ENCODE peak calls at places on chromosomes 7 and 10, in five cellular contexts. One of them, this sample, is unnamed.

GRCh38 chr10:113987805-113988204 is 55.9 kb upstream of the ADRB1 start:
- DNase-seq in WERI-Rb-1: no peak
- DNase-seq in NB4: peak
- DNase-seq in left ventricle myocardium inferior: no peak
- DNase-seq in epithelial cell of esophagus: peak
- DNase-seq in this sample: no peak

GRCh38 chr10:133072776-133073390 is 14.8 kb upstream of the ADGRA1 start:
- DNase-seq in left ventricle myocardium inferior: no peak
- DNase-seq in epithelial cell of esophagus: no peak
- DNase-seq in WERI-Rb-1: no peak
- DNase-seq in NB4: no peak
- DNase-seq in this sample: no peak

GRCh38 chr10:93680414-93681047 is 21.9 kb downstream of the FRA10AC1 start:
- DNase-seq in NB4: peak
- DNase-seq in epithelial cell of esophagus: peak
- DNase-seq in left ventricle myocardium inferior: no peak
- DNase-seq in WERI-Rb-1: no peak
- DNase-seq in this sample: peak

GRCh38 chr7:29923231-29923630 is 66.4 kb downstream of the SCRN1 start:
- DNase-seq in left ventricle myocardium inferior: no peak
- DNase-seq in epithelial cell of esophagus: no peak
- DNase-seq in WERI-Rb-1: no peak
- DNase-seq in NB4: no peak
- DNase-seq in this sample: no peak

GRCh38 chr7:75649462-75649861 is 89.3 kb downstream of the HIP1 start:
- DNase-seq in NB4: no peak
- DNase-seq in left ventricle myocardium inferior: no peak
- DNase-seq in WERI-Rb-1: no peak
- DNase-seq in epithelial cell of esophagus: no peak
- DNase-seq in this sample: no peak

GRCh38 chr7:139522830-139523198 is 671 bp upstream of the CLEC2L start:
- DNase-seq in left ventricle myocardium inferior: no peak
- DNase-seq in epithelial cell of esophagus: no peak
- DNase-seq in WERI-Rb-1: no peak
- DNase-seq in NB4: no peak
- DNase-seq in this sample: no peak

GRCh38 chr10:77542860-77543259 is 94.7 kb downstream of the KCNMA1 start:
- DNase-seq in NB4: no peak
- DNase-seq in left ventricle myocardium inferior: no peak
- DNase-seq in epithelial cell of esophagus: no peak
- DNase-seq in WERI-Rb-1: no peak
- DNase-seq in this sample: no peak

GRCh38 chr7:29442146-29442545 is 121.5 kb upstream of the PRR15 start:
- DNase-seq in epithelial cell of esophagus: peak
- DNase-seq in WERI-Rb-1: peak
- DNase-seq in NB4: peak
- DNase-seq in left ventricle myocardium inferior: no peak
- DNase-seq in this sample: no peak

GRCh38 chr10:129288940-129289468 is 178.0 kb upstream of the MGMT start:
- DNase-seq in left ventricle myocardium inferior: no peak
- DNase-seq in NB4: no peak
- DNase-seq in epithelial cell of esophagus: no peak
- DNase-seq in WERI-Rb-1: no peak
- DNase-seq in this sample: no peak

GRCh38 chr7:73622909-73623797 is 1.2 kb downstream of the MLXIPL start:
- DNase-seq in NB4: peak
- DNase-seq in epithelial cell of esophagus: no peak
- DNase-seq in WERI-Rb-1: no peak
- DNase-seq in left ventricle myocardium inferior: peak
- DNase-seq in this sample: no peak

GRCh38 chr10:69332278-69333010 is 54.1 kb downstream of the HK1 start:
- DNase-seq in left ventricle myocardium inferior: no peak
- DNase-seq in NB4: no peak
- DNase-seq in epithelial cell of esophagus: peak
- DNase-seq in WERI-Rb-1: no peak
- DNase-seq in this sample: no peak

GRCh38 chr7:142870575-142871259 is 14.8 kb downstream of the TRPV6 start:
- DNase-seq in WERI-Rb-1: no peak
- DNase-seq in left ventricle myocardium inferior: no peak
- DNase-seq in epithelial cell of esophagus: no peak
- DNase-seq in NB4: no peak
- DNase-seq in this sample: no peak

GRCh38 chr7:73515184-73515583 is 6.9 kb downstream of the BAZ1B start:
- DNase-seq in epithelial cell of esophagus: no peak
- DNase-seq in WERI-Rb-1: no peak
- DNase-seq in left ventricle myocardium inferior: no peak
- DNase-seq in NB4: peak
- DNase-seq in this sample: no peak

GRCh38 chr10:102267748-102268147 is 22.4 kb downstream of the GBF1 start:
- DNase-seq in WERI-Rb-1: no peak
- DNase-seq in left ventricle myocardium inferior: no peak
- DNase-seq in NB4: no peak
- DNase-seq in epithelial cell of esophagus: peak
- DNase-seq in this sample: no peak

GRCh38 chr10:73577788-73578187 is 13.4 kb downstream of the USP54 start:
- DNase-seq in left ventricle myocardium inferior: peak
- DNase-seq in epithelial cell of esophagus: peak
- DNase-seq in WERI-Rb-1: no peak
- DNase-seq in NB4: no peak
- DNase-seq in this sample: peak

GRCh38 chr10:90872648-90873020 is 860 bp downstream of the RPP30 start:
- DNase-seq in left ventricle myocardium inferior: no peak
- DNase-seq in WERI-Rb-1: no peak
- DNase-seq in epithelial cell of esophagus: no peak
- DNase-seq in NB4: no peak
- DNase-seq in this sample: no peak

GRCh38 chr7:28747854-28748253 is 210.3 kb downstream of the TRIL start:
- DNase-seq in epithelial cell of esophagus: no peak
- DNase-seq in WERI-Rb-1: no peak
- DNase-seq in left ventricle myocardium inferior: no peak
- DNase-seq in NB4: no peak
- DNase-seq in this sample: no peak

GRCh38 chr7:135645296-135645904 is 16.9 kb upstream of the STMP1 start:
- DNase-seq in epithelial cell of esophagus: peak
- DNase-seq in WERI-Rb-1: no peak
- DNase-seq in left ventricle myocardium inferior: no peak
- DNase-seq in NB4: peak
- DNase-seq in this sample: peak

GRCh38 chr10:93319855-93320254 is 162.3 kb downstream of the MYOF start:
- DNase-seq in NB4: no peak
- DNase-seq in WERI-Rb-1: no peak
- DNase-seq in epithelial cell of esophagus: no peak
- DNase-seq in left ventricle myocardium inferior: no peak
- DNase-seq in this sample: no peak

GRCh38 chr10:46555713-46556514 is 544 bp downstream of the GPRIN2 start:
- DNase-seq in left ventricle myocardium inferior: peak
- DNase-seq in WERI-Rb-1: peak
- DNase-seq in NB4: peak
- DNase-seq in epithelial cell of esophagus: no peak
- DNase-seq in this sample: no peak

GRCh38 chr7:116863168-116863670 is 832 bp downstream of the CAPZA2 start:
- DNase-seq in WERI-Rb-1: peak
- DNase-seq in epithelial cell of esophagus: peak
- DNase-seq in NB4: no peak
- DNase-seq in left ventricle myocardium inferior: peak
- DNase-seq in this sample: no peak

GRCh38 chr10:43808136-43808535 is 159.5 kb upstream of the ZNF32 start:
- DNase-seq in WERI-Rb-1: no peak
- DNase-seq in epithelial cell of esophagus: no peak
- DNase-seq in NB4: peak
- DNase-seq in left ventricle myocardium inferior: no peak
- DNase-seq in this sample: no peak

GRCh38 chr10:91901784-91902677 is 7.3 kb downstream of the FGFBP3 start:
- DNase-seq in NB4: peak
- DNase-seq in WERI-Rb-1: no peak
- DNase-seq in left ventricle myocardium inferior: no peak
- DNase-seq in epithelial cell of esophagus: peak
- DNase-seq in this sample: peak

GRCh38 chr7:4099651-4100050 is 582.4 kb upstream of the FOXK1 start:
- DNase-seq in NB4: no peak
- DNase-seq in epithelial cell of esophagus: no peak
- DNase-seq in WERI-Rb-1: no peak
- DNase-seq in left ventricle myocardium inferior: no peak
- DNase-seq in this sample: no peak

GRCh38 chr7:4100691-4101090 is 581.4 kb upstream of the FOXK1 start:
- DNase-seq in epithelial cell of esophagus: no peak
- DNase-seq in WERI-Rb-1: no peak
- DNase-seq in NB4: no peak
- DNase-seq in left ventricle myocardium inferior: no peak
- DNase-seq in this sample: no peak

GRCh38 chr7:4103352-4104091 is 578.6 kb upstream of the FOXK1 start:
- DNase-seq in left ventricle myocardium inferior: no peak
- DNase-seq in epithelial cell of esophagus: no peak
- DNase-seq in NB4: peak
- DNase-seq in WERI-Rb-1: no peak
- DNase-seq in this sample: no peak

GRCh38 chr7:4100148-4100547 is 581.9 kb upstream of the FOXK1 start:
- DNase-seq in NB4: no peak
- DNase-seq in left ventricle myocardium inferior: no peak
- DNase-seq in WERI-Rb-1: no peak
- DNase-seq in epithelial cell of esophagus: no peak
- DNase-seq in this sample: no peak

DNA sequence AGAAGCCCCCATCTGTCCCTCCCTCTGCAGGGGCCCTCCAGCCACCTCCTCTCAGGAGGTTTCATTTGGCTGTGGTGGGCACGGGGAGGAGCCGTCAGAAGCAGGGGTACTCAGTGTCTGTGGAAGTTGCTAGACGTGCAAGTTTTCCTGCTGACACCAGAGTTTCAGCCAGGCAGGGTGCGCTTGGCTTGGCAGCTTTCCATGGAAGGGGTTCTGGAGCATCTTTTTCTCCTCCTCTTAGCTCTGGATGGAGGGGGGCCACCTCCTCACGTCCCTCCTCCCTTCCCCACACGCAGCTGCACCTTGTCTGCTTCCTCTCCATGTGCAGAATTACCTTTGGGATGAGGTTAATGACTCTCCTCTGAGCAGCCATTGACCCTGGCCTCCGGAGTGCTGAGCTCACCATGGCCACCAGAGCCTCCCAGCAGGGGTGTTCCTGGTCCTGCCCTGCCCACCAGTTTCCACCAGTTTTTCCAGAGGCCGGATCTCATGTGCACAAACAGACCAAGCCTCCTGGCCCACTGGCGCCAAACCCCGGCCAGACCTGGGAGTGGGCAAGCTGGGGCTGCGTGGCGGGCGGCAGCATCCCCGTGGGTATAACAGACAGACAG is 579.8 kb upstream of the FOXK1 start:
- DNase-seq in WERI-Rb-1: no peak
- DNase-seq in epithelial cell of esophagus: no peak
- DNase-seq in left ventricle myocardium inferior: no peak
- DNase-seq in NB4: no peak
- DNase-seq in this sample: no peak
- H3K4me3 ChIP-seq in WERI-Rb-1: no peak
- H3K4me3 ChIP-seq in epithelial cell of esophagus: no peak
- H3K4me3 ChIP-seq in left ventricle myocardium inferior: no peak
- H3K4me3 ChIP-seq in NB4: no peak
- H3K4me3 ChIP-seq in this sample: no peak

DNA sequence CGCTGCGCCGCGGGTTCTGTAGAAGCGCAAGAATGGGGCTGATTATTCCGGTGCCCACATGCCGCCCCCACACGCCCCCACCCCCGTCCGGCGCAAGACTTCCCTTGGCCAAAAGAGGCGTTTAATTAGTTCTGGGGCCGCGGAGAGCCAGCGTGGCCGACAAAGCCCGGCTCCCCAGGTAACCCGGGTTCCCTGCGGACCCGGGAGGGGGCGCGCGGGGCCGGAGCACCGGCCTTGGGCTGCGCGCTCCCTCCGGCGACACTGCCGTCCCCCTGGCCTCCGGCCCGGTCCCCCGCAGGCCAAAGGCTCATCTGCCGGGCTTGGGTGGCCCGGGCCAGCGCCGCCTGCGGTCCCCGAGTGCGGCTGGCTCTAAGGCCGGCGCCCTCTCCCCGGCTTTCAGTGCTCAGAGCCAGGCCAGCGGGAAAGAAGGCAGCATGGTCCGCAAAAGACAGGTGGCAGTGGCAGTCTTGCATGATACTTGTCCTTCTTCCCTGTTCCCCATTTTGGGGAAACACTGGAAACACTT is 18.5 kb upstream of the PTF1A start:
- DNase-seq in WERI-Rb-1: peak
- DNase-seq in NB4: no peak
- DNase-seq in epithelial cell of esophagus: no peak
- DNase-seq in left ventricle myocardium inferior: no peak
- DNase-seq in this sample: no peak
- TF ChIP-seq CTCF in WERI-Rb-1: peak
- TF ChIP-seq CTCF in NB4: no peak
- TF ChIP-seq CTCF in epithelial cell of esophagus: no peak
- TF ChIP-seq CTCF in left ventricle myocardium inferior: no peak
- TF ChIP-seq CTCF in this sample: no peak

DNA sequence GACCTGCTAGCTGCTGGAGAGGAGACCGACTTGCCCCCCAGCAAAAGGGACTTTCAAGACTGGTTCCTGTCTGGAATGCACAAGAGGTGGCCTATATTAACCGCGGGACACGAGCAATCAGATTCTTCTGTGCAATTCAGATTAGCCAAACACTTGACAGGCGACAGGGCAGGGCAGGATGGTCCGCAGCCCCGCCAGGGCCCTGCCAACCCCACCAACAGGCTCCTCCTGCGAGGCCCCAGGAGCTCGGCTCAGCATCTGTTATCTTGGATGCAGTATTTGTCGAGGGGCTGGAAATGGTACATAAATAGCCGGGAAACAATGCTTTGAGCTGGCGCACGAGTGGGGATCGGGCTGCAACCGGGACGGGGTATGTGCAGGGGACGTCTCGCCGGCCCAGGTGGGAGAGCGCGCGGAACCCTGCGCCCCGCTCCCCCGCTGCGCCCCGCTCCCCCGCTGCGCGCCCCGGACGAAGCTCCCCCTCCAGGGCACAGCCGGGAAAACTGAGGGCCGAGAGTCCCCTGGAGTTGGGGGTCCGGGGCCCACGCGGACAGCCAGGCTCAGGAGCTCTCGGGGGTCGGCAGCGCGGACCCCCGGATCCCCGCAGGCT is 669 bp downstream of the RADIL start:
- DNase-seq in left ventricle myocardium inferior: no peak
- DNase-seq in epithelial cell of esophagus: no peak
- DNase-seq in WERI-Rb-1: peak
- DNase-seq in NB4: no peak
- DNase-seq in this sample: no peak
- H3K4me3 ChIP-seq in left ventricle myocardium inferior: peak
- H3K4me3 ChIP-seq in epithelial cell of esophagus: no peak
- H3K4me3 ChIP-seq in WERI-Rb-1: peak
- H3K4me3 ChIP-seq in NB4: no peak
- H3K4me3 ChIP-seq in this sample: peak

DNA sequence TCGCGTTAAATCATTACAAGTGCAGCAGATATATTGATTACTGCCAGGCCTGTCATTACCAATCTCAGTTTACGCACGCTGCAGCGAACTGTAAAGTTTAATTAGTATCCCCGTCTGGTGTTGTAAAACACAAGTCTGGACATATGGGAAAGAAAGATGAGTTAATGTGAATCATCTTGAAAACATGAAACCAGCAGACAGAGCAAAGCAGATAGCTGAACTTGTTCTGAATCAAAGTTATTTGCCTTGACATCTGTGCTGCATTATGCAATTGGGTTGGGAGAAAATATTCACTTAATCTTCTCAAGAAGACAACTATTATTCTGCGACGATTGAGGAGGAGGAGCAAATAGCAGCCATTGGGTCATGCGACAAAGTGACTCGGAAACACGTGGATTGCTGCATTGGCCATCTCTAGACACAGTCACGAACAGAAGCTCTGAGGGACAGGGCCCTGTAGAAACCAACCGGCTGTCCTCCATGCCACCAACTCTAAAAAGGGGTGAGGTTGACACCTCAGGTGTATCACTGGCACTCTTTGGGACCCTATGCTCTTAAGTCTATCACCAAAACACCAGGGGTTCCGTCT is 156.3 kb upstream of the C7orf33 start:
- DNase-seq in epithelial cell of esophagus: peak
- DNase-seq in NB4: no peak
- DNase-seq in left ventricle myocardium inferior: no peak
- DNase-seq in WERI-Rb-1: no peak
- DNase-seq in this sample: no peak
- TF ChIP-seq CTCF in epithelial cell of esophagus: no peak
- TF ChIP-seq CTCF in NB4: no peak
- TF ChIP-seq CTCF in left ventricle myocardium inferior: no peak
- TF ChIP-seq CTCF in WERI-Rb-1: no peak
- TF ChIP-seq CTCF in this sample: no peak